ENCODE peak calls at places on chromosomes 2 and 18, in four cellular contexts. I is GM12878, L is HepG2, H is H1. Z is an unnamed sample.

GRCh38 chr18:8626414-8627106 is 17.3 kb downstream of the RAB12 start:
- DNase-seq in I (no peak), L (peak; percentile 25), H (no peak), Z (no peak)

GRCh38 chr2:216034065-216034464 is 20.7 kb upstream of the MREG start:
- DNase-seq in I (peak; percentile 67), L (peak; percentile 67), H (peak; percentile 56), Z (peak; percentile 78)

GRCh38 chr2:239298126-239298804 is 102.6 kb downstream of the HDAC4 start:
- DNase-seq in I (no peak), L (no peak), H (no peak), Z (no peak)

GRCh38 chr2:16625201-16625729 is 40.4 kb downstream of the CYRIA start:
- DNase-seq in I (no peak), L (no peak), H (no peak), Z (no peak)

GRCh38 chr2:33978471-33978870 is 379.4 kb upstream of the FAM98A start:
- DNase-seq in I (no peak), L (no peak), H (no peak), Z (no peak)

GRCh38 chr2:112160591-112161250 is 22.5 kb downstream of the FBLN7 start:
- DNase-seq in I (no peak), L (no peak), H (no peak), Z (no peak)

GRCh38 chr18:13436596-13436995 is 218.0 kb downstream of the LDLRAD4 start:
- DNase-seq in I (no peak), L (no peak), H (no peak), Z (no peak)

GRCh38 chr18:50142441-50143120 is 52.4 kb downstream of the MYO5B start:
- DNase-seq in I (no peak), L (no peak), H (no peak), Z (no peak)

GRCh38 chr2:116724550-116724949 is 1089.9 kb upstream of the DDX18 start:
- DNase-seq in I (no peak), L (no peak), H (no peak), Z (no peak)

GRCh38 chr18:47345996-47346395 is 94.5 kb upstream of the SKOR2 start:
- DNase-seq in I (no peak), L (no peak), H (no peak), Z (no peak)

GRCh38 chr2:76464310-76464709 is 753.6 kb upstream of the GCFC2 start:
- DNase-seq in I (no peak), L (no peak), H (no peak), Z (no peak)

GRCh38 chr2:45869165-45869501 is 217.7 kb downstream of the PRKCE start:
- DNase-seq in I (no peak), L (no peak), H (no peak), Z (no peak)

GRCh38 chr18:46411862-46412690 is 244.9 kb downstream of the LOXHD1 start:
- DNase-seq in I (no peak), L (no peak), H (no peak), Z (no peak)

GRCh38 chr18:3111523-3112240 is 98.7 kb upstream of the LPIN2 start:
- DNase-seq in I (no peak), L (no peak), H (no peak), Z (no peak)

GRCh38 chr18:23131693-23132319 is 3.5 kb upstream of the CABLES1 start:
- DNase-seq in I (peak; percentile 58), L (peak; percentile 75), H (no peak), Z (no peak)

GRCh38 chr18:32095156-32095555 is 3.5 kb downstream of the RNF138 start:
- DNase-seq in I (no peak), L (no peak), H (no peak), Z (no peak)

GRCh38 chr2:138823651-138824050 is 43.5 kb upstream of the NXPH2 start:
- DNase-seq in I (no peak), L (no peak), H (no peak), Z (no peak)

GRCh38 chr18:58608216-58608615 is 20.7 kb downstream of the ALPK2 start:
- DNase-seq in I (no peak), L (no peak), H (no peak), Z (no peak)

GRCh38 chr18:62663731-62664336 is 51.5 kb upstream of the PHLPP1 start:
- DNase-seq in I (peak; percentile 35), L (no peak), H (no peak), Z (no peak)

GRCh38 chr2:186806591-186806990 is 42.4 kb downstream of the ZSWIM2 start:
- DNase-seq in I (no peak), L (no peak), H (no peak), Z (no peak)

GRCh38 chr2:143083636-143084035 is 45.6 kb upstream of the ARHGAP15 start:
- DNase-seq in I (no peak), L (no peak), H (no peak), Z (no peak)

DNA sequence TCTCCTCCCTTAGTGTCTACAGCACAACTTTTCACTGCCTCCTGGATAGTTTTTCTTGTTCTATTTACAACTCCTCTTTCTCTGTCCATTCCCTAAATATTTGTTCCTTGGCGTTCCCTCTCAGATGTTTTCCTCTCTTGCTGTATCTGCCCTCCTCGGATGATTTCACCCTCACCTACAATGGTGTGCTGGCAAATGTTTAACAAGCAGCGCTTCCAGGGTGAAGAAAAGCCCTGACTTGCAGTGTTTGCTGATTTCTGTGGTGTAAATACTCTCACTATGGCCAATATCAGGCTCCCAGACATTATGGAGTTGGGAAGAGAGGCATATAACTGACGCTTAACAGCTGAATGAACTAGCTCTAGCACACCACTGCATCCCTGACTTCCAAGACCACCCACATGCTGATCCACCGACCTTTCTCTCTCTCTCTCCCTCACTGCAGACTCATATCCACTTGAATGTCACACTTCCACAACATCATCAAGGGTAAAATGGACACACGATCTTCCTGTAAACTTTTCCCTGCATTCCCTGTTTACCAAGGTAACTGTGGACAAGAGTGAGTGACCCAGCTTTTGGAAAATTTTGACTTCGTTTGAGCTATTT is 31.5 kb upstream of the SPTBN1 start:
- DNase-seq in I (no peak), L (peak; percentile 20), H (no peak), Z (no peak)
- TF ChIP-seq SUZ12 in I (no peak), L (no peak), H (no peak), Z (no peak)

GRCh38 chr2:11371099-11371937 is 26.9 kb upstream of the ROCK2 start:
- DNase-seq in I (no peak), L (no peak), H (no peak), Z (no peak)
- TF ChIP-seq YY1 in I (no peak), L (no peak), H (no peak), Z (no peak)

DNA sequence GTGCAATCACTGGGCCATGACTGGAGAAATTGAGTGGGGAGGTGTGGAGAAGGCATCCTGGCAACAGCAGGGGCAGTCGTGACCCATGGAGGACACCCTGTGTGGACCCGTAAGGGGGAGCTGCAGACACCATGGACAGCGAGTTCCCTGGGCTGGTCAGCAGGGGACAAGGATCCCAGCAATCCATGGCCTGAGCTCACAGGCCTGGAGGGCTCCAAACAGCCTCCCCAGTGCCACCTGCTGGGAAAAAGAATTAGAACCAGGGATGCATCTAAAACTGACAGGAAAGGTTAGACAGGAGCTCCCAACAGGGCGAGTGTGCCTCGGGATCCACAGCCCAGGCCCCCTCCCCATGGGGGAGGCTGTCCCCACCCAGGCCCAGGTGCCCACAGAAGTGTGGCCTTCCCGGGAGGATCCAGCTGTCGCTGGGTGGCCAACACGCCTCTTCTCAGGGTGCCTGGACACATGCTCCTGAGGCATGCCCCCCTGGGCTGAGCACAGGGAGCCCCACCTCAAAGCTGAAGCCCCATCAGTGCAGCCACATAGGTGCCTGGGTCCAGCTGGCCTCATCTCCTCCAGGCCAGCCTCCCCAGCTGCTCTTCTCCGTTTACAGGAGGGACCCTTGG is 20.5 kb upstream of the KIF1A start:
- DNase-seq in I (no peak), L (peak; percentile 86), H (peak; percentile 46), Z (peak; percentile 65)
- TF ChIP-seq SUZ12 in I (no peak), L (no peak), H (no peak), Z (no peak)

GRCh38 chr2:25251461-25252273 is 83.3 kb upstream of the POMC start:
- DNase-seq in I (no peak), L (peak; percentile 91), H (no peak), Z (peak; percentile 62)
- TF ChIP-seq YY1 in I (no peak), L (peak; percentile 44), H (no peak), Z (no peak)

DNA sequence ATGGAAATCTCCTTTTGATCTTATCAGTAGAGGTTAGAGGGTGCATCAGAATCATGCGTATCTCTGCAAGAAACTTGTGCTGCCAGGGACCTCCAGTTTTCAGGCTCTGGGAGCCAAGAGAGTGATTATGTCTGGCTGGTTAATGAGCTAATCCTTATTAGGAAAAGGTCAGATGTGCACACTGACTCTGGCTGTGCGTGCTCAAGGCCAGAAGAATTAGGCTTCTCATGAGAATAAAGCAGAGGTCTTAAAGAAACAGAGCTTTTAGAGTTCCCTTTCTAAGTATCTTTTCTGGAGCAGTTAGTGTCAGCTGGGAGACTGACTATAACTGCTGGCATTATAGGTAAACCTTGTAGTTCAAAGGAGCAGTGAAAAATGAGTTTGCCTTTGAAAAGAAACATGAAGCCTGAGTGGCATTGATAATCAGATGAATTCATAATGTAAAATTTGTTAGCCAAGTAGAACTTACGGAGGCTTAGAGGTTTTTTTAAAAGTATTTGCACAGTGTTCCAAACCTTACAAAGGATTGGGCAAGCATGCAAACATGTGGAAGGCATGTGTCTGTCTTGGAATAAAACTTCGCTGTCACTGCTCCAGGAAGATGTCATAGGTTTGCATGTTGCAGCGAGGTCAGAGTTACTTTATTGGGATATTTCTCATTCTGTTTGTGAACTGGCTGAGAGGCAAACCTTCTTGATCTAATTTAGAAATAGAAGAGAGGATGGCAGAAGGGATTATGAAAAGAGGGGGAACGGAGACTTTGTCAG is 151.7 kb downstream of the ARHGAP28 start:
- DNase-seq in I (no peak), L (no peak), H (no peak), Z (no peak)
- TF ChIP-seq SUZ12 in I (no peak), L (no peak), H (no peak), Z (no peak)

GRCh38 chr2:234446404-234447076 is 50.3 kb downstream of the ARL4C start:
- DNase-seq in I (peak; percentile 66), L (no peak), H (no peak), Z (no peak)
- TF ChIP-seq YY1 in I (no peak), L (no peak), H (no peak), Z (no peak)

Z was measured in NT2/D1.